ENCODE peak calls at places on chromosome 12, in eight cellular contexts. R is prostate gland, C is GM23338, I is HepG2, T is spleen, X is sigmoid colon, B is transverse colon, Z is suprapubic skin. E is an unnamed sample.

GRCh38 chr12:1213205-1213604 is 222.2 kb downstream of the ERC1 start:
- DNase-seq in R (no peak), C (no peak), X (no peak), Z (no peak), I (no peak), B (no peak), T (no peak), E (no peak)

GRCh38 chr12:75378354-75378753 is 12.5 kb upstream of the GLIPR1L2 start:
- DNase-seq in C (no peak), R (no peak), B (no peak), Z (no peak), X (no peak), T (no peak), I (no peak), E (no peak)

GRCh38 chr12:12474471-12474928 is 88.2 kb downstream of the DUSP16 start:
- DNase-seq in I (no peak), X (no peak), T (no peak), R (no peak), C (no peak), B (no peak), Z (no peak), E (no peak)

GRCh38 chr12:90174198-90174510 is 465.5 kb upstream of the ATP2B1 start:
- DNase-seq in Z (no peak), T (no peak), C (no peak), B (no peak), R (no peak), I (no peak), X (no peak), E (no peak)

GRCh38 chr12:59317598-59317997 is 278.2 kb upstream of the SLC16A7 start:
- DNase-seq in I (no peak), B (no peak), C (peak), X (no peak), R (no peak), Z (no peak), T (no peak), E (no peak)

GRCh38 chr12:130090564-130090963 is 71.7 kb upstream of the FZD10 start:
- DNase-seq in X (no peak), T (no peak), I (no peak), B (no peak), R (no peak), Z (no peak), C (no peak), E (no peak)

GRCh38 chr12:48815281-48816110 is 2.8 kb upstream of the CACNB3 start:
- DNase-seq in B (peak), Z (peak), X (peak), C (peak), I (peak), T (peak), R (peak), E (peak)

GRCh38 chr12:130079254-130079653 is 83.0 kb upstream of the FZD10 start:
- DNase-seq in X (no peak), Z (no peak), I (no peak), R (no peak), B (no peak), T (no peak), C (no peak), E (no peak)

GRCh38 chr12:6818246-6819006 is 3.2 kb upstream of the GPR162 start:
- DNase-seq in C (peak), Z (no peak), B (no peak), X (no peak), I (no peak), R (no peak), T (no peak), E (peak)

GRCh38 chr12:84411031-84411430 is 501.6 kb downstream of the SLC6A15 start:
- DNase-seq in T (no peak), X (no peak), B (no peak), R (no peak), Z (no peak), C (no peak), I (no peak), E (no peak)

GRCh38 chr12:116544656-116545055 is 14.5 kb upstream of the MAP1LC3B2 start:
- DNase-seq in B (peak), X (peak), C (no peak), I (no peak), T (no peak), Z (no peak), R (peak), E (no peak)

GRCh38 chr12:41362511-41362910 is 174.4 kb downstream of the PDZRN4 start:
- DNase-seq in C (no peak), T (no peak), Z (no peak), X (no peak), B (no peak), I (no peak), R (no peak), E (no peak)

GRCh38 chr12:57235012-57235727 is 5.7 kb downstream of the SHMT2 start:
- DNase-seq in T (peak), C (peak), I (peak), X (peak), Z (peak), B (no peak), R (no peak), E (peak)

GRCh38 chr12:120757226-120757742 is 31.7 kb downstream of the ACADS start:
- DNase-seq in C (no peak), B (no peak), Z (no peak), T (no peak), X (no peak), R (no peak), I (no peak), E (no peak)

GRCh38 chr12:2166696-2167095 is 113.9 kb downstream of the CACNA1C start:
- DNase-seq in Z (no peak), R (no peak), I (no peak), B (no peak), X (no peak), C (no peak), T (no peak), E (no peak)

GRCh38 chr12:88638956-88639355 is 58.7 kb upstream of the KITLG start:
- DNase-seq in X (no peak), Z (no peak), B (no peak), I (no peak), C (no peak), T (no peak), R (no peak), E (no peak)

GRCh38 chr12:106303202-106303820 is 778 bp downstream of the TCP11L2 start:
- DNase-seq in Z (peak), R (peak), T (peak), B (peak), C (peak), I (peak), X (peak), E (peak)

GRCh38 chr12:10153271-10154144 is 18.4 kb downstream of the OLR1 start:
- DNase-seq in X (peak), B (peak), T (peak), I (peak), C (peak), Z (peak), R (peak), E (peak)

GRCh38 chr12:106919910-106920544 is 35.7 kb upstream of the TMEM263 start:
- DNase-seq in R (peak), X (no peak), B (no peak), I (peak), Z (no peak), T (no peak), C (peak), E (no peak)

GRCh38 chr12:6430990-6431353 is 13.8 kb upstream of the CD27 start:
- DNase-seq in T (no peak), R (no peak), B (no peak), X (no peak), I (no peak), C (no peak), Z (peak), E (no peak)

GRCh38 chr12:116138380-116138779 is 139.1 kb downstream of the MED13L start:
- DNase-seq in Z (no peak), I (no peak), R (no peak), X (no peak), C (peak), B (no peak), T (no peak), E (no peak)

GRCh38 chr12:48486679-48487078 is 4.4 kb downstream of the C12orf54 start:
- DNase-seq in T (no peak), I (no peak), R (peak), Z (no peak), B (no peak), C (no peak), X (no peak), E (no peak)

GRCh38 chr12:79643821-79644220 is 46.9 kb downstream of the PAWR start:
- DNase-seq in B (no peak), C (no peak), I (peak), X (no peak), T (no peak), R (no peak), Z (no peak), E (no peak)

GRCh38 chr12:121464331-121464730 is 64.4 kb downstream of the RNF34 start:
- DNase-seq in R (no peak), C (no peak), Z (no peak), X (no peak), I (no peak), B (no peak), T (no peak), E (peak)

GRCh38 chr12:10501031-10501430 is 4.7 kb upstream of the EIF2S3B start:
- DNase-seq in T (no peak), Z (no peak), X (no peak), B (no peak), I (no peak), R (no peak), C (no peak), E (no peak)

GRCh38 chr12:121968880-121969279 is 50.5 kb downstream of the CFAP251 start:
- DNase-seq in R (no peak), I (no peak), C (no peak), T (peak), Z (no peak), X (no peak), B (peak), E (no peak)

GRCh38 chr12:76927170-76927784 is 48.5 kb upstream of the CSRP2 start:
- DNase-seq in T (no peak), I (peak), X (no peak), B (peak), C (peak), Z (no peak), R (peak), E (no peak)

GRCh38 chr12:124646385-124647230 is 79.2 kb upstream of the NCOR2 start:
- DNase-seq in B (no peak), C (peak), I (no peak), X (no peak), Z (no peak), R (no peak), T (no peak), E (peak)

GRCh38 chr12:5478081-5478706 is 46.3 kb downstream of the NTF3 start:
- DNase-seq in I (no peak), R (no peak), B (no peak), T (no peak), Z (no peak), C (no peak), X (no peak), E (no peak)

GRCh38 chr12:128267246-128267622 is 264 bp downstream of the TMEM132C start:
- DNase-seq in R (no peak), T (no peak), X (no peak), I (no peak), C (peak), B (no peak), Z (no peak), E (no peak)

GRCh38 chr12:76176935-76177334 is 92.5 kb upstream of the NAP1L1 start:
- DNase-seq in C (no peak), B (no peak), I (no peak), R (no peak), Z (no peak), X (no peak), T (no peak), E (no peak)

GRCh38 chr12:1716215-1716862 is 25.5 kb downstream of the ADIPOR2 start:
- DNase-seq in C (no peak), R (no peak), X (no peak), B (no peak), T (no peak), I (no peak), Z (no peak), E (no peak)

GRCh38 chr12:27589419-27589818 is 65.4 kb downstream of the PPFIBP1 start:
- DNase-seq in X (no peak), T (no peak), Z (no peak), C (no peak), R (no peak), B (no peak), I (no peak), E (no peak)

GRCh38 chr12:49331360-49332222 is 5.4 kb downstream of the C1QL4 start:
- DNase-seq in R (peak), I (peak), B (peak), X (peak), C (peak), T (no peak), Z (peak), E (no peak)

GRCh38 chr12:69575346-69575745 is 9.9 kb upstream of the CCT2 start:
- DNase-seq in B (no peak), I (no peak), T (no peak), C (no peak), X (no peak), R (no peak), Z (no peak), E (no peak)

GRCh38 chr12:12559699-12560296 is 2.9 kb downstream of the DUSP16 start:
- DNase-seq in I (no peak), Z (no peak), B (no peak), X (no peak), T (no peak), R (no peak), C (no peak), E (no peak)

DNA sequence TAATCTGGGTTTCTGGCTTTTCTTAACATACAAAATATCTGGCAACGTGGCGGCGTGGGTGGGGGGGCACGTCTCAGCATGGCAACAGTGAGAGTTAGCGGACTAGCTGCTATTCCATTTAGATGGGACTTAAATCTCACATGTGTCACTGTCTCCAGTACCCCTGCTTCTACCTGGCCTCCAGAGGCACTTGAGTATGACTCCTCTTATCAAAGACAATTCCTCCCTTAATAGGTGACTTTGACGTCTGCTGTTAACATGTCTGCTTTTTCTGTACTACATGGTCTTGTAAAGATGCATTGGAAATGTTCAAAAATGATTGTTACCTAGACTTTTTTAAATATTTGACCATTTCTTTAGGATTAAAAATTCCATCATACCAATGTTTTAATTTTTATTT is 456.2 kb downstream of the TMTC2 start:
- DNase-seq in Z (no peak), B (no peak), R (no peak), C (no peak), X (no peak), T (no peak), I (no peak), E (no peak)
- TF ChIP-seq POLR2AphosphoS5 in Z (no peak), B (no peak), R (no peak), C (no peak), X (no peak), T (no peak), I (no peak), E (no peak)

DNA sequence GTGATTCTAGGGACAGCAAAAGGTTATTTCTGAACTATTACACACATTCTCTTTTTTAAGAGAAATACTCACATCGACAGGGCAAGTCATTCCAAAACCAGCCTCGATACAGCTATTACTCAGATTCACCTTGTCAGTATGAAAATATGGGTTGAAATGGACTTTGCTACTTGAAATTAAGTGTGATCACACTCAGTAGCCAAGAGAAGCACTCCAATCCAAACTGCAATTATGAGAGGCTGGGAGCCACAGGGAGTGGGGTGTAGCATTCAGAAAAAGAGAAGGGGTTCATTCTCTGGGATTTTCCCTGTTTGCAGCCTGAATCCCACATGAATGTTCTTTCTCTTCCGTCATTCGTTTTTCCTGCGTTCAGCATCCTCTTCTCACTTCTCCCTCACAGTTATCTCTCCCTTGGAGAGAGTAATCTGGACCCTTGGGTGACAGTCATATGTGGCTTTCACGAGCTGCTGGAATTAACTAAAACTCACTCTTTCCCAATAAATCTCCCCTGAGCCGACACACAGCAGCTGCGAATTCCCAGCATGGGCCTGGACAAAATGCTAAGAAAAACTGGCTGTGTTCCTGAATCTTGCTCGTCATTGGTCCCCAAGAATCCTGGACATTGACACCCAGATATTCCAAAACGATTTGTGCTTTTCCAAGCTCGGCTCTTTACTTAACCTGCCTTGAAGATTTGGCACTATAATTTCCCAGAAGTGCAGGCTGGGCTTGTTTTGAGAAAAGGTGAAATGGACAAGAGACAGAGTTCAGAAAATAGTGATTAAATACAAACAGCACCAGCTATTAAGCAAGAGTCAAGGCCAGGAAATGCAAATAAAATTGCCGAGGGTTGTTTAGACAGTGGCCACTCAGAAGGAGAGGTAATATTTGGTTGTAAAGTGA is 199.5 kb upstream of the PLEKHG7 start:
- DNase-seq in C (no peak), Z (no peak), R (no peak), T (no peak), X (peak), I (peak), B (no peak), E (no peak)
- TF ChIP-seq POLR2AphosphoS5 in C (no peak), Z (no peak), R (no peak), T (no peak), X (no peak), I (no peak), B (no peak), E (no peak)

DNA sequence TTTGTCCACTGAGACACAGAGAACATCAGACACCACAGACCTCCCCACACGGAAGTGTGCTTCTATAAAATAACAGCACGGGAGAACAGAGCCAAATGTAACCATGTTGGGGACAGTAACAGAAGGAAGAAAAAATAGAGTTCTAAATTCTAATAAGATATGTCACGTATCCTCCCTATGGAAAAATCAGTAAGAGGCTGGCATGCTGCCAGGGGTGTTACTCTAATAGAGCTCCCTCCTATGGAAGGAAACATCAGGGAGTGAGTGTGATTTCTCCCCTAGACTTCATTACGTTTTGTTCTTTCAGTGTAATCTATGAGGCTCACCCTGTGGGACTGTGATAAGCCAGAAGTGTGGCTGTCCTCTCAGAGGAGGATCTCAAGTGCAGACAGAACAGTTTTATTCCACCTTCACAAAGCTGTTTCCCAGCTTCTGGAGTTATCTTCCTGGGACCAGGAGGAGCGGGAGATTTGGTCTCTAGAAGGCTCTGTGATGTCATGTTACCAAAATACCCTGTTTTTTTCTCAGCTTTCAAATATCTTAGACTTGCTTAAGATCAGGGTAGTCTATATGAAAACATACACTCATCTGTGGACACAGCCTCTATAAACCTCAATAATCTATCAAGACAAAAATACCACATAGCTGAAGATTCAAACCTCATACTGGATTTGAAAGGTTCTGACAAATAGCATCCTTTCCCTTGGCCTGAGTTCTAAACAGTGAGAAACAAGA is 69.3 kb downstream of the ZFC3H1 start:
- DNase-seq in R (peak), I (peak), T (no peak), B (no peak), C (no peak), Z (no peak), X (no peak), E (no peak)
- TF ChIP-seq POLR2AphosphoS5 in R (no peak), I (no peak), T (no peak), B (no peak), C (no peak), Z (no peak), X (no peak), E (no peak)

DNA sequence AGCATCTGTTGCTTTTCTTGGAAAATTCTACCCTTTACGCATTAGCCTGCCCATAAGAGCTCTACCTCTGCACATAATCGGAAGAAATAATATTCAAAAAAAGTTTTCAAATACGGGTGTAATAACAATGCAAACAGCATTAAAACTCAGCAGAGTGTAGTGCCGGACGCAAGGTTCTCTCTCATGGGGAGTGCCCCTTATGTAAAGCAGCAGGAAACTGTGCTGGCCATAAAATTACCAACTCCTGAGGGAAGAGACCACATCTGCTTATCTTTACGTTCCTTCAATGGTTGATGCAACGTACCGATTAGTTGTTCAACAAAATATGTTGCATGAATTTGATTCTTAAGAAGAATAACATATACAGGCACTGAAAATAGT is 118.7 kb upstream of the TMCC3 start:
- DNase-seq in R (no peak), I (no peak), C (no peak), X (no peak), B (peak), Z (no peak), T (no peak), E (no peak)
- TF ChIP-seq POLR2AphosphoS5 in R (no peak), I (no peak), C (no peak), X (no peak), B (no peak), Z (no peak), T (no peak), E (no peak)

GRCh38 chr12:118520954-118521353 is 144.6 kb downstream of the SUDS3 start:
- DNase-seq in B (no peak), Z (no peak), T (no peak), I (no peak), X (no peak), C (no peak), R (no peak), E (no peak)

GRCh38 chr12:118528625-118529024 is 152.3 kb downstream of the SUDS3 start:
- DNase-seq in X (no peak), R (no peak), Z (no peak), T (no peak), C (no peak), B (no peak), I (no peak), E (no peak)

GRCh38 chr12:118525216-118525615 is 148.9 kb downstream of the SUDS3 start:
- DNase-seq in R (no peak), T (no peak), Z (no peak), X (no peak), B (no peak), I (no peak), C (no peak), E (no peak)

GRCh38 chr12:118526255-118527095 is 150.1 kb downstream of the SUDS3 start:
- DNase-seq in X (no peak), R (no peak), I (no peak), C (no peak), B (no peak), T (no peak), Z (no peak), E (no peak)
- TF ChIP-seq POLR2AphosphoS5 in X (no peak), R (no peak), I (no peak), C (no peak), B (no peak), T (no peak), Z (no peak), E (no peak)

E was measured in upper lobe of left lung.